ENCODE peak calls at places on chromosome 1, in six cellular contexts. One of them, this sample, is unnamed.

GRCh38 chr1:209652873-209653401 is 712 bp upstream of the LAMB3 start:
- DNase-seq in lung microvascular endothelial cell: peak
- DNase-seq in stimulated activated CD8-positive, alpha-beta memory T cell treated with anti-CD3 and anti-CD28 coated beads, Interleukin-4, amount 100 ng/mL, for 1 hour: no peak
- DNase-seq in iPS-NIHi11: peak
- DNase-seq in activated T-helper 1 cell treated with Interleukin-2 at 50 U/mL for 16 hours: no peak
- DNase-seq in activated T-helper 9 cell treated with anti-CD3 and anti-CD28 coated beads, Interleukin-2, amount 50 U/mL, for 16 hours: peak
- DNase-seq in this sample: no peak

GRCh38 chr1:42835422-42835821 is 11.0 kb upstream of the ZNF691 start:
- DNase-seq in lung microvascular endothelial cell: no peak
- DNase-seq in stimulated activated CD8-positive, alpha-beta memory T cell treated with anti-CD3 and anti-CD28 coated beads, Interleukin-4, amount 100 ng/mL, for 1 hour: no peak
- DNase-seq in iPS-NIHi11: no peak
- DNase-seq in activated T-helper 1 cell treated with Interleukin-2 at 50 U/mL for 16 hours: no peak
- DNase-seq in activated T-helper 9 cell treated with anti-CD3 and anti-CD28 coated beads, Interleukin-2, amount 50 U/mL, for 16 hours: no peak
- DNase-seq in this sample: no peak

GRCh38 chr1:205270764-205271163 is 43.0 kb downstream of the TMCC2 start:
- DNase-seq in lung microvascular endothelial cell: peak
- DNase-seq in stimulated activated CD8-positive, alpha-beta memory T cell treated with anti-CD3 and anti-CD28 coated beads, Interleukin-4, amount 100 ng/mL, for 1 hour: no peak
- DNase-seq in iPS-NIHi11: no peak
- DNase-seq in activated T-helper 1 cell treated with Interleukin-2 at 50 U/mL for 16 hours: no peak
- DNase-seq in activated T-helper 9 cell treated with anti-CD3 and anti-CD28 coated beads, Interleukin-2, amount 50 U/mL, for 16 hours: no peak
- DNase-seq in this sample: no peak

GRCh38 chr1:182127656-182128055 is 66.1 kb upstream of the ZNF648 start:
- DNase-seq in lung microvascular endothelial cell: no peak
- DNase-seq in stimulated activated CD8-positive, alpha-beta memory T cell treated with anti-CD3 and anti-CD28 coated beads, Interleukin-4, amount 100 ng/mL, for 1 hour: no peak
- DNase-seq in iPS-NIHi11: no peak
- DNase-seq in activated T-helper 1 cell treated with Interleukin-2 at 50 U/mL for 16 hours: no peak
- DNase-seq in activated T-helper 9 cell treated with anti-CD3 and anti-CD28 coated beads, Interleukin-2, amount 50 U/mL, for 16 hours: no peak
- DNase-seq in this sample: no peak

GRCh38 chr1:220880726-220881506 is 1.7 kb downstream of the HLX start:
- DNase-seq in lung microvascular endothelial cell: peak
- DNase-seq in stimulated activated CD8-positive, alpha-beta memory T cell treated with anti-CD3 and anti-CD28 coated beads, Interleukin-4, amount 100 ng/mL, for 1 hour: no peak
- DNase-seq in iPS-NIHi11: no peak
- DNase-seq in activated T-helper 1 cell treated with Interleukin-2 at 50 U/mL for 16 hours: no peak
- DNase-seq in activated T-helper 9 cell treated with anti-CD3 and anti-CD28 coated beads, Interleukin-2, amount 50 U/mL, for 16 hours: no peak
- DNase-seq in this sample: no peak

GRCh38 chr1:15321601-15322000 is 74.6 kb downstream of the FHAD1 start:
- DNase-seq in lung microvascular endothelial cell: no peak
- DNase-seq in stimulated activated CD8-positive, alpha-beta memory T cell treated with anti-CD3 and anti-CD28 coated beads, Interleukin-4, amount 100 ng/mL, for 1 hour: no peak
- DNase-seq in iPS-NIHi11: no peak
- DNase-seq in activated T-helper 1 cell treated with Interleukin-2 at 50 U/mL for 16 hours: no peak
- DNase-seq in activated T-helper 9 cell treated with anti-CD3 and anti-CD28 coated beads, Interleukin-2, amount 50 U/mL, for 16 hours: no peak
- DNase-seq in this sample: no peak

GRCh38 chr1:201376464-201377374 is 761 bp downstream of the TNNT2 start:
- DNase-seq in lung microvascular endothelial cell: peak
- DNase-seq in stimulated activated CD8-positive, alpha-beta memory T cell treated with anti-CD3 and anti-CD28 coated beads, Interleukin-4, amount 100 ng/mL, for 1 hour: no peak
- DNase-seq in iPS-NIHi11: peak
- DNase-seq in activated T-helper 1 cell treated with Interleukin-2 at 50 U/mL for 16 hours: no peak
- DNase-seq in activated T-helper 9 cell treated with anti-CD3 and anti-CD28 coated beads, Interleukin-2, amount 50 U/mL, for 16 hours: no peak
- DNase-seq in this sample: peak

GRCh38 chr1:86846166-86846647 is 67.7 kb downstream of the SELENOF start:
- DNase-seq in lung microvascular endothelial cell: peak
- DNase-seq in stimulated activated CD8-positive, alpha-beta memory T cell treated with anti-CD3 and anti-CD28 coated beads, Interleukin-4, amount 100 ng/mL, for 1 hour: no peak
- DNase-seq in iPS-NIHi11: no peak
- DNase-seq in activated T-helper 1 cell treated with Interleukin-2 at 50 U/mL for 16 hours: no peak
- DNase-seq in activated T-helper 9 cell treated with anti-CD3 and anti-CD28 coated beads, Interleukin-2, amount 50 U/mL, for 16 hours: no peak
- DNase-seq in this sample: no peak

GRCh38 chr1:41613646-41614592 is 129.4 kb upstream of the EDN2 start:
- DNase-seq in lung microvascular endothelial cell: no peak
- DNase-seq in stimulated activated CD8-positive, alpha-beta memory T cell treated with anti-CD3 and anti-CD28 coated beads, Interleukin-4, amount 100 ng/mL, for 1 hour: no peak
- DNase-seq in iPS-NIHi11: no peak
- DNase-seq in activated T-helper 1 cell treated with Interleukin-2 at 50 U/mL for 16 hours: no peak
- DNase-seq in activated T-helper 9 cell treated with anti-CD3 and anti-CD28 coated beads, Interleukin-2, amount 50 U/mL, for 16 hours: no peak
- DNase-seq in this sample: no peak

GRCh38 chr1:201356701-201357100 is 20.8 kb downstream of the TNNT2 start:
- DNase-seq in lung microvascular endothelial cell: no peak
- DNase-seq in stimulated activated CD8-positive, alpha-beta memory T cell treated with anti-CD3 and anti-CD28 coated beads, Interleukin-4, amount 100 ng/mL, for 1 hour: no peak
- DNase-seq in iPS-NIHi11: no peak
- DNase-seq in activated T-helper 1 cell treated with Interleukin-2 at 50 U/mL for 16 hours: no peak
- DNase-seq in activated T-helper 9 cell treated with anti-CD3 and anti-CD28 coated beads, Interleukin-2, amount 50 U/mL, for 16 hours: no peak
- DNase-seq in this sample: no peak

GRCh38 chr1:70090875-70091274 is 114.5 kb downstream of the LRRC40 start:
- DNase-seq in lung microvascular endothelial cell: no peak
- DNase-seq in stimulated activated CD8-positive, alpha-beta memory T cell treated with anti-CD3 and anti-CD28 coated beads, Interleukin-4, amount 100 ng/mL, for 1 hour: no peak
- DNase-seq in iPS-NIHi11: no peak
- DNase-seq in activated T-helper 1 cell treated with Interleukin-2 at 50 U/mL for 16 hours: no peak
- DNase-seq in activated T-helper 9 cell treated with anti-CD3 and anti-CD28 coated beads, Interleukin-2, amount 50 U/mL, for 16 hours: no peak
- DNase-seq in this sample: peak

GRCh38 chr1:33008051-33008914 is 28.4 kb downstream of the AK2 start:
- DNase-seq in lung microvascular endothelial cell: no peak
- DNase-seq in stimulated activated CD8-positive, alpha-beta memory T cell treated with anti-CD3 and anti-CD28 coated beads, Interleukin-4, amount 100 ng/mL, for 1 hour: no peak
- DNase-seq in iPS-NIHi11: no peak
- DNase-seq in activated T-helper 1 cell treated with Interleukin-2 at 50 U/mL for 16 hours: no peak
- DNase-seq in activated T-helper 9 cell treated with anti-CD3 and anti-CD28 coated beads, Interleukin-2, amount 50 U/mL, for 16 hours: no peak
- DNase-seq in this sample: no peak

GRCh38 chr1:97920275-97920831 is 481 bp downstream of the DPYD start:
- DNase-seq in lung microvascular endothelial cell: peak
- DNase-seq in stimulated activated CD8-positive, alpha-beta memory T cell treated with anti-CD3 and anti-CD28 coated beads, Interleukin-4, amount 100 ng/mL, for 1 hour: no peak
- DNase-seq in iPS-NIHi11: peak
- DNase-seq in activated T-helper 1 cell treated with Interleukin-2 at 50 U/mL for 16 hours: no peak
- DNase-seq in activated T-helper 9 cell treated with anti-CD3 and anti-CD28 coated beads, Interleukin-2, amount 50 U/mL, for 16 hours: no peak
- DNase-seq in this sample: no peak

GRCh38 chr1:228944241-228944741 is 209.0 kb downstream of the RHOU start:
- DNase-seq in lung microvascular endothelial cell: no peak
- DNase-seq in stimulated activated CD8-positive, alpha-beta memory T cell treated with anti-CD3 and anti-CD28 coated beads, Interleukin-4, amount 100 ng/mL, for 1 hour: no peak
- DNase-seq in iPS-NIHi11: no peak
- DNase-seq in activated T-helper 1 cell treated with Interleukin-2 at 50 U/mL for 16 hours: no peak
- DNase-seq in activated T-helper 9 cell treated with anti-CD3 and anti-CD28 coated beads, Interleukin-2, amount 50 U/mL, for 16 hours: no peak
- DNase-seq in this sample: no peak

GRCh38 chr1:214989341-214989740 is 93.2 kb upstream of the KCNK2 start:
- DNase-seq in lung microvascular endothelial cell: peak
- DNase-seq in stimulated activated CD8-positive, alpha-beta memory T cell treated with anti-CD3 and anti-CD28 coated beads, Interleukin-4, amount 100 ng/mL, for 1 hour: no peak
- DNase-seq in iPS-NIHi11: no peak
- DNase-seq in activated T-helper 1 cell treated with Interleukin-2 at 50 U/mL for 16 hours: no peak
- DNase-seq in activated T-helper 9 cell treated with anti-CD3 and anti-CD28 coated beads, Interleukin-2, amount 50 U/mL, for 16 hours: no peak
- DNase-seq in this sample: peak

GRCh38 chr1:97919568-97920261 is 1.1 kb downstream of the DPYD start:
- DNase-seq in lung microvascular endothelial cell: peak
- DNase-seq in stimulated activated CD8-positive, alpha-beta memory T cell treated with anti-CD3 and anti-CD28 coated beads, Interleukin-4, amount 100 ng/mL, for 1 hour: no peak
- DNase-seq in iPS-NIHi11: no peak
- DNase-seq in activated T-helper 1 cell treated with Interleukin-2 at 50 U/mL for 16 hours: no peak
- DNase-seq in activated T-helper 9 cell treated with anti-CD3 and anti-CD28 coated beads, Interleukin-2, amount 50 U/mL, for 16 hours: no peak
- DNase-seq in this sample: no peak

GRCh38 chr1:11169202-11169601 is 20.0 kb upstream of the ANGPTL7 start:
- DNase-seq in lung microvascular endothelial cell: no peak
- DNase-seq in stimulated activated CD8-positive, alpha-beta memory T cell treated with anti-CD3 and anti-CD28 coated beads, Interleukin-4, amount 100 ng/mL, for 1 hour: no peak
- DNase-seq in iPS-NIHi11: no peak
- DNase-seq in activated T-helper 1 cell treated with Interleukin-2 at 50 U/mL for 16 hours: no peak
- DNase-seq in activated T-helper 9 cell treated with anti-CD3 and anti-CD28 coated beads, Interleukin-2, amount 50 U/mL, for 16 hours: no peak
- DNase-seq in this sample: no peak

GRCh38 chr1:157770442-157771043 is 6.4 kb downstream of the FCRL2 start:
- DNase-seq in lung microvascular endothelial cell: peak
- DNase-seq in stimulated activated CD8-positive, alpha-beta memory T cell treated with anti-CD3 and anti-CD28 coated beads, Interleukin-4, amount 100 ng/mL, for 1 hour: no peak
- DNase-seq in iPS-NIHi11: peak
- DNase-seq in activated T-helper 1 cell treated with Interleukin-2 at 50 U/mL for 16 hours: no peak
- DNase-seq in activated T-helper 9 cell treated with anti-CD3 and anti-CD28 coated beads, Interleukin-2, amount 50 U/mL, for 16 hours: no peak
- DNase-seq in this sample: no peak

GRCh38 chr1:1755426-1755825 is 22.8 kb downstream of the NADK start:
- DNase-seq in lung microvascular endothelial cell: no peak
- DNase-seq in stimulated activated CD8-positive, alpha-beta memory T cell treated with anti-CD3 and anti-CD28 coated beads, Interleukin-4, amount 100 ng/mL, for 1 hour: no peak
- DNase-seq in iPS-NIHi11: no peak
- DNase-seq in activated T-helper 1 cell treated with Interleukin-2 at 50 U/mL for 16 hours: no peak
- DNase-seq in activated T-helper 9 cell treated with anti-CD3 and anti-CD28 coated beads, Interleukin-2, amount 50 U/mL, for 16 hours: no peak
- DNase-seq in this sample: no peak

GRCh38 chr1:67888208-67888607 is 54.9 kb upstream of the GNG12 start:
- DNase-seq in lung microvascular endothelial cell: no peak
- DNase-seq in stimulated activated CD8-positive, alpha-beta memory T cell treated with anti-CD3 and anti-CD28 coated beads, Interleukin-4, amount 100 ng/mL, for 1 hour: no peak
- DNase-seq in iPS-NIHi11: no peak
- DNase-seq in activated T-helper 1 cell treated with Interleukin-2 at 50 U/mL for 16 hours: no peak
- DNase-seq in activated T-helper 9 cell treated with anti-CD3 and anti-CD28 coated beads, Interleukin-2, amount 50 U/mL, for 16 hours: no peak
- DNase-seq in this sample: no peak

GRCh38 chr1:17603091-17603841 is 63.8 kb downstream of the ARHGEF10L start:
- DNase-seq in lung microvascular endothelial cell: no peak
- DNase-seq in stimulated activated CD8-positive, alpha-beta memory T cell treated with anti-CD3 and anti-CD28 coated beads, Interleukin-4, amount 100 ng/mL, for 1 hour: no peak
- DNase-seq in iPS-NIHi11: no peak
- DNase-seq in activated T-helper 1 cell treated with Interleukin-2 at 50 U/mL for 16 hours: no peak
- DNase-seq in activated T-helper 9 cell treated with anti-CD3 and anti-CD28 coated beads, Interleukin-2, amount 50 U/mL, for 16 hours: no peak
- DNase-seq in this sample: no peak

GRCh38 chr1:108504447-108504846 is 54.3 kb downstream of the NBPF6 start:
- DNase-seq in lung microvascular endothelial cell: no peak
- DNase-seq in stimulated activated CD8-positive, alpha-beta memory T cell treated with anti-CD3 and anti-CD28 coated beads, Interleukin-4, amount 100 ng/mL, for 1 hour: no peak
- DNase-seq in iPS-NIHi11: no peak
- DNase-seq in activated T-helper 1 cell treated with Interleukin-2 at 50 U/mL for 16 hours: no peak
- DNase-seq in activated T-helper 9 cell treated with anti-CD3 and anti-CD28 coated beads, Interleukin-2, amount 50 U/mL, for 16 hours: no peak
- DNase-seq in this sample: no peak

GRCh38 chr1:180254854-180255253 is 24.8 kb downstream of the LHX4 start:
- DNase-seq in lung microvascular endothelial cell: no peak
- DNase-seq in stimulated activated CD8-positive, alpha-beta memory T cell treated with anti-CD3 and anti-CD28 coated beads, Interleukin-4, amount 100 ng/mL, for 1 hour: no peak
- DNase-seq in iPS-NIHi11: no peak
- DNase-seq in activated T-helper 1 cell treated with Interleukin-2 at 50 U/mL for 16 hours: no peak
- DNase-seq in activated T-helper 9 cell treated with anti-CD3 and anti-CD28 coated beads, Interleukin-2, amount 50 U/mL, for 16 hours: no peak
- DNase-seq in this sample: no peak